ENCODE peak calls at places on chromosomes 1 and 21, in six cellular contexts. W is A549, G is K562, Q is SK-N-SH, K is ovary, F is stomach. Z is an unnamed sample. For H3K9me3, the result is how much of the 10 kb centered on the place peaks cover.

GRCh38 chr1:26942656-26943055 is 17.6 kb downstream of the KDF1 start:
- DNase-seq in W (no peak), G (no peak), Q (no peak), K (no peak), F (no peak), Z (no peak)

GRCh38 chr21:15706686-15707085 is 23.1 kb upstream of the USP25 start:
- DNase-seq in W (peak), G (peak), Q (no peak), K (no peak), F (peak), Z (no peak)

GRCh38 chr1:121516279-121516967 is 331.6 kb downstream of the SRGAP2C start:
- DNase-seq in W (no peak), G (no peak), Q (no peak), K (no peak), F (no peak), Z (no peak)

GRCh38 chr1:36118396-36118795 is 6.6 kb downstream of the COL8A2 start:
- DNase-seq in W (no peak), G (no peak), Q (peak), K (no peak), F (no peak), Z (no peak)

GRCh38 chr1:30264672-30265025 is 458.7 kb downstream of the MATN1 start:
- DNase-seq in W (no peak), G (no peak), Q (no peak), K (no peak), F (no peak), Z (no peak)

GRCh38 chr1:116168277-116169032 is 57.3 kb downstream of the MAB21L3 start:
- DNase-seq in W (peak), G (peak), Q (no peak), K (peak), F (peak), Z (peak)

GRCh38 chr1:109705411-109705810 is 6.6 kb upstream of the GSTM5 start:
- DNase-seq in W (no peak), G (no peak), Q (no peak), K (no peak), F (peak), Z (no peak)

GRCh38 chr1:62361426-62361825 is 42.2 kb upstream of the KANK4 start:
- DNase-seq in W (no peak), G (no peak), Q (no peak), K (no peak), F (no peak), Z (no peak)

GRCh38 chr1:205147191-205147590 is 25.4 kb upstream of the RBBP5 start:
- DNase-seq in W (peak), G (peak), Q (no peak), K (no peak), F (no peak), Z (no peak)

GRCh38 chr1:180230416-180230790 is 339 bp downstream of the LHX4 start:
- DNase-seq in W (no peak), G (no peak), Q (no peak), K (no peak), F (no peak), Z (no peak)

GRCh38 chr1:82059931-82060330 is 259.2 kb downstream of the ADGRL2 start:
- DNase-seq in W (no peak), G (no peak), Q (no peak), K (no peak), F (no peak), Z (no peak)

GRCh38 chr1:222127526-222128152 is 385.8 kb upstream of the DUSP10 start:
- DNase-seq in W (no peak), G (no peak), Q (no peak), K (no peak), F (no peak), Z (no peak)

GRCh38 chr1:201917362-201918033 is 28.8 kb downstream of the SHISA4 start:
- DNase-seq in W (peak), G (peak), Q (no peak), K (no peak), F (no peak), Z (no peak)
- TF ChIP-seq EP300 in W (no peak), G (no peak), Q (no peak), K (peak), F (peak), Z (peak)

GRCh38 chr1:3926956-3927355 is 26.9 kb upstream of the C1orf174 start:
- DNase-seq in W (no peak), G (no peak), Q (no peak), K (no peak), F (no peak), Z (no peak)
- H3K9me3 ChIP-seq in W (under half), G (under half), Q (under half), K (under half), F (under half), Z (under half)

GRCh38 chr21:40047993-40048730 is 180.9 kb downstream of the PCP4 start:
- DNase-seq in W (no peak), G (no peak), Q (no peak), K (no peak), F (no peak), Z (no peak)
- TF ChIP-seq EP300 in W (no peak), G (no peak), Q (no peak), K (no peak), F (peak), Z (peak)

DNA sequence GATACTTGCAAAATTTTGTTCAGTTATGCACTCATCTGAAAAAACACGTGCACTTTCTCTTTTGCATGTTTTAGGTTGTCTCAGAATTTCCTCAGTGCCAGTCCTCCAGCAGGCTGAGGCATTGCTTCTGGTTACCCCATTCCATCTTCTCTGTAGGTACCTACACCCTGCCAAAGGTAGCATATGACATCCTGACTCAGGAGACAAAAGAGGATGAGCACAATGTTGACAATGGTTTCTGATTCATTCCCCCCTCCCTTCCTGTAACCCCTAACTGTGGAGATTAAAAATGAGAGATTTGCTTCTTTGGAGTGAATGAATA is 299.6 kb downstream of the GRIK1 start:
- DNase-seq in W (no peak), G (no peak), Q (no peak), K (no peak), F (no peak), Z (no peak)
- H3K9me3 ChIP-seq in W (under half), G (under half), Q (under half), K (under half), F (under half), Z (under half)

GRCh38 chr1:43203859-43204258 is 31.7 kb downstream of the CFAP57 start:
- DNase-seq in W (no peak), G (no peak), Q (no peak), K (no peak), F (no peak), Z (no peak)

GRCh38 chr1:43204394-43204793 is 32.3 kb downstream of the CFAP57 start:
- DNase-seq in W (no peak), G (no peak), Q (no peak), K (no peak), F (no peak), Z (no peak)

GRCh38 chr1:43205671-43206070 is 33.5 kb downstream of the CFAP57 start:
- DNase-seq in W (no peak), G (no peak), Q (no peak), K (no peak), F (no peak), Z (no peak)

GRCh38 chr1:43207229-43207853 is 35.2 kb downstream of the CFAP57 start:
- DNase-seq in W (peak), G (no peak), Q (no peak), K (no peak), F (no peak), Z (no peak)

GRCh38 chr1:43206721-43207228 is 34.6 kb downstream of the CFAP57 start:
- DNase-seq in W (peak), G (no peak), Q (no peak), K (no peak), F (no peak), Z (no peak)
- TF ChIP-seq EP300 in W (peak), G (no peak), Q (peak), K (no peak), F (no peak), Z (no peak)

GRCh38 chr1:183034682-183035081 is 11.5 kb downstream of the LAMC1 start:
- DNase-seq in W (no peak), G (no peak), Q (no peak), K (no peak), F (no peak), Z (no peak)
- H3K9me3 ChIP-seq in W (under half), G (under half), Q (under half), K (under half), F (under half), Z (under half)

DNA sequence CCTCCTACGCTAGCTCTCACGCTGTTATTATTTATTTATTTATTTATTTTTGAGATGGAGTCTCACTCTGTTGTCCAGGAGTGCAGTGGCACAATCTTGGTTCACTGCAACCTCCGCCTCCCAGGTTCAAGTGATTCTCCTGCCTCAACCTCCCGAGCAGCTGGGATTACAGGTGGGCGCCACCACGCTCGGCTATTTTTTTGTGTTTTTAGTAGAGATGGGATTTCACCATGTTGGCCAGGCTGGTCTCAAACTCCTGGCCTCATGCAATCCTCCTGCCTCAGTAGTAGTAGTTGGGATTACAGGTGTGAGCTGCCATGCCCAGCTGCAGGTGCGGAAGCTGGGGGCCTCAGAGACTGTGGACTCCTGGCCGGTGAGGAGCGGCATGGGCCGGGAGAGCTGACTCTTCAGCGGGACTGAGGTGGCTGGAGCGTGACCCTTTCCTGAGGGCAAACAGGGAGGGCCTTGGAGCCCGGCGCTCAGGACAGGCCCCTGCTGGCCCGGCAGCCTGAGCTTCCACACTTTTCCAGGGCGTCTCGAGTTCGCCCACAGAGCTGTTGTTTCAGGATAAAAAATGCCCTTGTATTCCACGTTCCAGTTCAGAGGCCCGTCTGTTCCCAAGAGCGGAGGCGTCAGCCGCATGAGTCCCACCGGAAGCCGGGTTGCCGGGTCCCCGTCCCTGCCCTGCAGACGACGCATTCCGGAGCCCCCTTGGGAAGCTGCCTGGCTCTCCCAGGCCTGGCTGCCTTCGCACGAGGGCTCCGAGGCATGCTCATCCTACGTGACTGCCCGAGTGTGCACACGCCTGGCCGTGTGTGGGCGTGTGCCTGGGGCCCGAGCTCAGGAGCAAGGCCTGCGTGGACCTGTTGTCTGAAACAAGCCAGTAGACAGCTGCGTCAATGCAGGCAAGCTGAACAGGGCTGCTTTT is 126.2 kb downstream of the SIK1 start:
- DNase-seq in W (no peak), G (no peak), Q (no peak), K (no peak), F (no peak), Z (no peak)
- TF ChIP-seq EP300 in W (no peak), G (no peak), Q (no peak), K (no peak), F (no peak), Z (no peak)

GRCh38 chr1:47688161-47688560 is 250.3 kb downstream of the FOXD2 start:
- DNase-seq in W (no peak), G (no peak), Q (no peak), K (no peak), F (peak), Z (no peak)
- H3K9me3 ChIP-seq in W (under half), G (under half), Q (under half), K (under half), F (under half), Z (under half)